ENCODE peak calls at places on chromosome 3, in nine cellular contexts. One of them, this sample, is unnamed.

GRCh38 chr3:33057320-33058298 is 39.3 kb downstream of the GLB1 start:
- DNase-seq in hepatocyte: peak; percentile 60
- DNase-seq in SK-N-SH: no peak
- DNase-seq in K562: no peak
- DNase-seq in sigmoid colon: no peak
- DNase-seq in transverse colon: no peak
- DNase-seq in psoas muscle: no peak
- DNase-seq in RWPE2: no peak
- DNase-seq in breast epithelium: no peak
- DNase-seq in this sample: no peak

GRCh38 chr3:181564222-181564621 is 147.5 kb upstream of the SOX2 start:
- DNase-seq in hepatocyte: no peak
- DNase-seq in SK-N-SH: no peak
- DNase-seq in K562: no peak
- DNase-seq in sigmoid colon: no peak
- DNase-seq in transverse colon: no peak
- DNase-seq in psoas muscle: no peak
- DNase-seq in RWPE2: no peak
- DNase-seq in breast epithelium: no peak
- DNase-seq in this sample: no peak

GRCh38 chr3:114712728-114713492 is 419.1 kb downstream of the TIGIT start:
- DNase-seq in hepatocyte: no peak
- DNase-seq in SK-N-SH: no peak
- DNase-seq in K562: no peak
- DNase-seq in sigmoid colon: no peak
- DNase-seq in transverse colon: no peak
- DNase-seq in psoas muscle: no peak
- DNase-seq in RWPE2: no peak
- DNase-seq in breast epithelium: no peak
- DNase-seq in this sample: no peak

GRCh38 chr3:16338999-16339398 is 74.0 kb downstream of the OXNAD1 start:
- DNase-seq in hepatocyte: peak; percentile 68
- DNase-seq in SK-N-SH: no peak
- DNase-seq in K562: no peak
- DNase-seq in sigmoid colon: no peak
- DNase-seq in transverse colon: no peak
- DNase-seq in psoas muscle: no peak
- DNase-seq in RWPE2: no peak
- DNase-seq in breast epithelium: no peak
- DNase-seq in this sample: peak; percentile 39

GRCh38 chr3:196175717-196176116 is 35.5 kb downstream of the ZDHHC19 start:
- DNase-seq in hepatocyte: no peak
- DNase-seq in SK-N-SH: peak; percentile 7
- DNase-seq in K562: no peak
- DNase-seq in sigmoid colon: no peak
- DNase-seq in transverse colon: no peak
- DNase-seq in psoas muscle: no peak
- DNase-seq in RWPE2: no peak
- DNase-seq in breast epithelium: no peak
- DNase-seq in this sample: no peak

GRCh38 chr3:189902230-189903186 is 218.2 kb downstream of the P3H2 start:
- DNase-seq in hepatocyte: no peak
- DNase-seq in SK-N-SH: no peak
- DNase-seq in K562: no peak
- DNase-seq in sigmoid colon: no peak
- DNase-seq in transverse colon: no peak
- DNase-seq in psoas muscle: no peak
- DNase-seq in RWPE2: no peak
- DNase-seq in breast epithelium: no peak
- DNase-seq in this sample: no peak

GRCh38 chr3:147407107-147407494 is 758 bp upstream of the ZIC4 start:
- DNase-seq in hepatocyte: no peak
- DNase-seq in SK-N-SH: no peak
- DNase-seq in K562: no peak
- DNase-seq in sigmoid colon: no peak
- DNase-seq in transverse colon: no peak
- DNase-seq in psoas muscle: no peak
- DNase-seq in RWPE2: no peak
- DNase-seq in breast epithelium: no peak
- DNase-seq in this sample: no peak

GRCh38 chr3:47034868-47035489 is 55.5 kb downstream of the NBEAL2 start:
- DNase-seq in hepatocyte: no peak
- DNase-seq in SK-N-SH: no peak
- DNase-seq in K562: no peak
- DNase-seq in sigmoid colon: no peak
- DNase-seq in transverse colon: no peak
- DNase-seq in psoas muscle: no peak
- DNase-seq in RWPE2: no peak
- DNase-seq in breast epithelium: no peak
- DNase-seq in this sample: no peak

GRCh38 chr3:54008744-54009143 is 113.6 kb upstream of the CACNA2D3 start:
- DNase-seq in hepatocyte: no peak
- DNase-seq in SK-N-SH: no peak
- DNase-seq in K562: no peak
- DNase-seq in sigmoid colon: no peak
- DNase-seq in transverse colon: no peak
- DNase-seq in psoas muscle: no peak
- DNase-seq in RWPE2: no peak
- DNase-seq in breast epithelium: no peak
- DNase-seq in this sample: no peak

GRCh38 chr3:134079111-134079531 is 49.4 kb upstream of the SLCO2A1 start:
- DNase-seq in hepatocyte: no peak
- DNase-seq in SK-N-SH: no peak
- DNase-seq in K562: no peak
- DNase-seq in sigmoid colon: no peak
- DNase-seq in transverse colon: no peak
- DNase-seq in psoas muscle: no peak
- DNase-seq in RWPE2: no peak
- DNase-seq in breast epithelium: no peak
- DNase-seq in this sample: no peak

GRCh38 chr3:123153821-123154323 is 47.9 kb upstream of the SEC22A start:
- DNase-seq in hepatocyte: no peak
- DNase-seq in SK-N-SH: no peak
- DNase-seq in K562: no peak
- DNase-seq in sigmoid colon: no peak
- DNase-seq in transverse colon: no peak
- DNase-seq in psoas muscle: no peak
- DNase-seq in RWPE2: no peak
- DNase-seq in breast epithelium: no peak
- DNase-seq in this sample: no peak

GRCh38 chr3:32200991-32201758 is 37.3 kb upstream of the CMTM8 start:
- DNase-seq in hepatocyte: no peak
- DNase-seq in SK-N-SH: no peak
- DNase-seq in K562: no peak
- DNase-seq in sigmoid colon: no peak
- DNase-seq in transverse colon: no peak
- DNase-seq in psoas muscle: peak; percentile 20
- DNase-seq in RWPE2: no peak
- DNase-seq in breast epithelium: no peak
- DNase-seq in this sample: no peak

GRCh38 chr3:126415661-126416591 is 21.2 kb downstream of the CFAP100 start:
- DNase-seq in hepatocyte: no peak
- DNase-seq in SK-N-SH: no peak
- DNase-seq in K562: no peak
- DNase-seq in sigmoid colon: peak; percentile 56
- DNase-seq in transverse colon: no peak
- DNase-seq in psoas muscle: no peak
- DNase-seq in RWPE2: peak; percentile 57
- DNase-seq in breast epithelium: no peak
- DNase-seq in this sample: no peak

GRCh38 chr3:64088408-64089136 is 65.3 kb upstream of the PSMD6 start:
- DNase-seq in hepatocyte: no peak
- DNase-seq in SK-N-SH: no peak
- DNase-seq in K562: no peak
- DNase-seq in sigmoid colon: no peak
- DNase-seq in transverse colon: no peak
- DNase-seq in psoas muscle: no peak
- DNase-seq in RWPE2: no peak
- DNase-seq in breast epithelium: no peak
- DNase-seq in this sample: peak; percentile 83

GRCh38 chr3:147619925-147620580 is 210.9 kb downstream of the ZIC1 start:
- DNase-seq in hepatocyte: no peak
- DNase-seq in SK-N-SH: no peak
- DNase-seq in K562: no peak
- DNase-seq in sigmoid colon: no peak
- DNase-seq in transverse colon: no peak
- DNase-seq in psoas muscle: no peak
- DNase-seq in RWPE2: no peak
- DNase-seq in breast epithelium: no peak
- DNase-seq in this sample: peak; percentile 71

GRCh38 chr3:18302517-18302916 is 122.6 kb downstream of the SATB1 start:
- DNase-seq in hepatocyte: peak; percentile 10
- DNase-seq in SK-N-SH: no peak
- DNase-seq in K562: no peak
- DNase-seq in sigmoid colon: peak; percentile 79
- DNase-seq in transverse colon: peak; percentile 7
- DNase-seq in psoas muscle: no peak
- DNase-seq in RWPE2: no peak
- DNase-seq in breast epithelium: no peak
- DNase-seq in this sample: no peak

DNA sequence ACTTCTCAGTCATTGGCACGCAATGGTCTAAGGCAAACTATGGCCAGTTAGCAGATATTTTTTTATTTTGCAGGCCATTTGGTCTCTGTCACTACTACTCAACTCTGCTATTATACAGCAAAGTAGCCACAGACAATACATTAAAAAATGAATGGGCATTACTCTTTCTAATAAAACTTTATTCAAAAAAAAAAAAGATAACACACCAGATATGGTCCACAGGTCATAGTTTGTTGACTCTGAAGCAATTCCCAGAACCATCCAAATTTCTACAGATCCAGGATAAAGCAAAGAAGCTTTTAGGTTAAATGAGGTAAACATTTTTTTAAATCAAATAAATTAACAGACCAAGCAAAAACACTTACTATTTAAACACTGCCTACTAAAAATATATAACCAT is 89.4 kb downstream of the TBL1XR1 start:
- DNase-seq in hepatocyte: no peak
- DNase-seq in SK-N-SH: no peak
- DNase-seq in K562: no peak
- DNase-seq in sigmoid colon: no peak
- DNase-seq in transverse colon: no peak
- DNase-seq in psoas muscle: no peak
- DNase-seq in RWPE2: no peak
- DNase-seq in breast epithelium: no peak
- DNase-seq in this sample: no peak
- H3K4me1 ChIP-seq in hepatocyte: peaks cover 18% of the 10 kb centered on the region
- H3K4me1 ChIP-seq in SK-N-SH: peaks cover 12% of the 10 kb centered on the region
- H3K4me1 ChIP-seq in K562: peaks cover 21% of the 10 kb centered on the region
- H3K4me1 ChIP-seq in sigmoid colon: no peaks in the 10 kb centered on the region
- H3K4me1 ChIP-seq in transverse colon: peaks cover 21% of the 10 kb centered on the region
- H3K4me1 ChIP-seq in psoas muscle: peaks cover 75% of the 10 kb centered on the region
- H3K4me1 ChIP-seq in RWPE2: peaks cover 32% of the 10 kb centered on the region
- H3K4me1 ChIP-seq in breast epithelium: no peaks in the 10 kb centered on the region
- H3K4me1 ChIP-seq in this sample: peaks cover 57% of the 10 kb centered on the region

GRCh38 chr3:42375121-42375520 is 35.3 kb downstream of the LYZL4 start:
- DNase-seq in hepatocyte: no peak
- DNase-seq in SK-N-SH: no peak
- DNase-seq in K562: no peak
- DNase-seq in sigmoid colon: no peak
- DNase-seq in transverse colon: no peak
- DNase-seq in psoas muscle: no peak
- DNase-seq in RWPE2: no peak
- DNase-seq in breast epithelium: no peak
- DNase-seq in this sample: no peak

GRCh38 chr3:42377681-42378080 is 32.7 kb downstream of the LYZL4 start:
- DNase-seq in hepatocyte: no peak
- DNase-seq in SK-N-SH: no peak
- DNase-seq in K562: no peak
- DNase-seq in sigmoid colon: no peak
- DNase-seq in transverse colon: no peak
- DNase-seq in psoas muscle: no peak
- DNase-seq in RWPE2: no peak
- DNase-seq in breast epithelium: no peak
- DNase-seq in this sample: no peak

GRCh38 chr3:42371776-42372175 is 38.6 kb downstream of the LYZL4 start:
- DNase-seq in hepatocyte: no peak
- DNase-seq in SK-N-SH: no peak
- DNase-seq in K562: no peak
- DNase-seq in sigmoid colon: no peak
- DNase-seq in transverse colon: no peak
- DNase-seq in psoas muscle: no peak
- DNase-seq in RWPE2: no peak
- DNase-seq in breast epithelium: peak; percentile 67
- DNase-seq in this sample: no peak

GRCh38 chr3:42376397-42376798 is 34.0 kb downstream of the LYZL4 start:
- DNase-seq in hepatocyte: peak; percentile 22
- DNase-seq in SK-N-SH: no peak
- DNase-seq in K562: no peak
- DNase-seq in sigmoid colon: no peak
- DNase-seq in transverse colon: no peak
- DNase-seq in psoas muscle: peak; percentile 24
- DNase-seq in RWPE2: peak; percentile 83
- DNase-seq in breast epithelium: peak; percentile 71
- DNase-seq in this sample: peak; percentile 28
- TF ChIP-seq CTCF in hepatocyte: no peak
- TF ChIP-seq CTCF in SK-N-SH: no peak
- TF ChIP-seq CTCF in K562: no peak
- TF ChIP-seq CTCF in sigmoid colon: no peak
- TF ChIP-seq CTCF in transverse colon: no peak
- TF ChIP-seq CTCF in psoas muscle: no peak
- TF ChIP-seq CTCF in RWPE2: no peak
- TF ChIP-seq CTCF in breast epithelium: no peak
- TF ChIP-seq CTCF in this sample: no peak

DNA sequence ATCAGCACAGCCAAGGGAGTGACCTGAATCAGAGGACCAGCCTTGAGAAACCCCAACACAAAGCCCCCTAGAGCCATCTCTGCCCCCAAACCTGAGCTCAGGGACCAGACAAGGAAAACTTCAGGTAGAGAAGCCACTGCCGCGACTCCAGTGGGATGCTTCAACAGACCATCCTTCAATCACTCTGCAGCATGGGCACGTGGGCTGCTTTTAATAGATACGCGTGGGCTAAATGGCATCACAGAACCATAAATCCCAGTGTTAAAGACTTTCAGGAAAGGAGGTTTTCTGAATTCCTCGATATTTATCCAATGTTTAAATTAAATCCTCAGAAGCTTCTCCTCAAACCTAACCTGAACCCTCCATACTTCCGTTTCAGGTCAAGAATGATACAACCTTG is 30.6 kb downstream of the SH3BP5 start:
- DNase-seq in hepatocyte: no peak
- DNase-seq in SK-N-SH: no peak
- DNase-seq in K562: no peak
- DNase-seq in sigmoid colon: peak; percentile 19
- DNase-seq in transverse colon: no peak
- DNase-seq in psoas muscle: no peak
- DNase-seq in RWPE2: no peak
- DNase-seq in breast epithelium: no peak
- DNase-seq in this sample: no peak
- H3K4me1 ChIP-seq in hepatocyte: peaks cover 10% of the 10 kb centered on the region
- H3K4me1 ChIP-seq in SK-N-SH: peaks cover 2% of the 10 kb centered on the region
- H3K4me1 ChIP-seq in K562: peaks cover 57% of the 10 kb centered on the region
- H3K4me1 ChIP-seq in sigmoid colon: no peaks in the 10 kb centered on the region
- H3K4me1 ChIP-seq in transverse colon: no peaks in the 10 kb centered on the region
- H3K4me1 ChIP-seq in psoas muscle: peaks cover 8% of the 10 kb centered on the region
- H3K4me1 ChIP-seq in RWPE2: peaks cover 5% of the 10 kb centered on the region
- H3K4me1 ChIP-seq in breast epithelium: no peaks in the 10 kb centered on the region
- H3K4me1 ChIP-seq in this sample: no peaks in the 10 kb centered on the region

DNA sequence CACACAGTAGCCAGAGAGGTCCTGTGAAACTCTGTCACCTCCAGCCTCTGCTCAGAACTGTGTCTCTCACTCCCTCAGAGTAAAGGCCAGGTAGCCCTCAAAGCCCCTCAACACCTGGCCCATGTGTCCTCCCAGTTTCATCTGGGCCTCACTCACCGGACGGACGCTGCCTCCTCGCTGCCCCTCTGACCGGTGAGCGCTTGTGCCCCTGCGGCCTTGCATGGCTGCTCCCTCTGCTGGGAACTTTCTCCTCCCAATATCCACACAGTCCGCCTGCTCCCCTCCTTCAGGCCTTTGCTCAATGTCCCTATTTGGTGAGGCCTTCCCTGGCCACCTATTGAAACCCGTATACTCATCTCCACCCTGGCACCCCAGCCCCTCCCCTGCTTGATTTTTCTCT is 36.8 kb upstream of the TRH start:
- DNase-seq in hepatocyte: no peak
- DNase-seq in SK-N-SH: no peak
- DNase-seq in K562: no peak
- DNase-seq in sigmoid colon: no peak
- DNase-seq in transverse colon: no peak
- DNase-seq in psoas muscle: no peak
- DNase-seq in RWPE2: no peak
- DNase-seq in breast epithelium: no peak
- DNase-seq in this sample: no peak
- TF ChIP-seq CTCF in hepatocyte: no peak
- TF ChIP-seq CTCF in SK-N-SH: no peak
- TF ChIP-seq CTCF in K562: no peak
- TF ChIP-seq CTCF in sigmoid colon: no peak
- TF ChIP-seq CTCF in transverse colon: no peak
- TF ChIP-seq CTCF in psoas muscle: no peak
- TF ChIP-seq CTCF in RWPE2: no peak
- TF ChIP-seq CTCF in breast epithelium: no peak
- TF ChIP-seq CTCF in this sample: no peak